ENCODE peak calls at places on chromosome 3, in seven cellular contexts. One of them, this sample, is unnamed.

GRCh38 chr3:128683957-128684356 is 33.3 kb upstream of the RPN1 start:
- DNase-seq in GM19239: no peak
- DNase-seq in AG09319: no peak
- DNase-seq in adipocyte: no peak
- DNase-seq in skeletal muscle cell: no peak
- DNase-seq in transverse colon: no peak
- DNase-seq in CD8-positive, alpha-beta memory T cell: no peak
- DNase-seq in this sample: no peak

GRCh38 chr3:146160233-146160963 is 586 bp downstream of the PLOD2 start:
- DNase-seq in GM19239: no peak
- DNase-seq in transverse colon: peak; percentile 66
- DNase-seq in AG09319: no peak
- DNase-seq in skeletal muscle cell: no peak
- DNase-seq in adipocyte: peak; percentile 90
- DNase-seq in CD8-positive, alpha-beta memory T cell: no peak
- DNase-seq in this sample: peak; percentile 86

GRCh38 chr3:46943237-46944187 is 33.0 kb downstream of the CCDC12 start:
- DNase-seq in transverse colon: peak; percentile 69
- DNase-seq in AG09319: no peak
- DNase-seq in CD8-positive, alpha-beta memory T cell: no peak
- DNase-seq in skeletal muscle cell: no peak
- DNase-seq in GM19239: no peak
- DNase-seq in adipocyte: no peak
- DNase-seq in this sample: no peak

GRCh38 chr3:112531358-112531781 is 30.4 kb downstream of the ATG3 start:
- DNase-seq in adipocyte: peak; percentile 80
- DNase-seq in GM19239: no peak
- DNase-seq in skeletal muscle cell: peak; percentile 1
- DNase-seq in AG09319: peak; percentile 4
- DNase-seq in CD8-positive, alpha-beta memory T cell: no peak
- DNase-seq in transverse colon: no peak
- DNase-seq in this sample: peak; percentile 44

GRCh38 chr3:114848643-114849350 is 298.3 kb downstream of the ZBTB20 start:
- DNase-seq in AG09319: no peak
- DNase-seq in skeletal muscle cell: no peak
- DNase-seq in CD8-positive, alpha-beta memory T cell: no peak
- DNase-seq in transverse colon: no peak
- DNase-seq in GM19239: no peak
- DNase-seq in adipocyte: no peak
- DNase-seq in this sample: no peak

GRCh38 chr3:132593241-132593949 is 3.7 kb upstream of the ACKR4 start:
- DNase-seq in adipocyte: peak; percentile 67
- DNase-seq in GM19239: no peak
- DNase-seq in CD8-positive, alpha-beta memory T cell: no peak
- DNase-seq in AG09319: no peak
- DNase-seq in transverse colon: no peak
- DNase-seq in skeletal muscle cell: no peak
- DNase-seq in this sample: no peak

GRCh38 chr3:42673082-42673481 is 12.3 kb upstream of the KLHL40 start:
- DNase-seq in AG09319: no peak
- DNase-seq in GM19239: no peak
- DNase-seq in transverse colon: no peak
- DNase-seq in skeletal muscle cell: no peak
- DNase-seq in CD8-positive, alpha-beta memory T cell: no peak
- DNase-seq in adipocyte: no peak
- DNase-seq in this sample: no peak

GRCh38 chr3:55620361-55621025 is 133.4 kb upstream of the WNT5A start:
- DNase-seq in transverse colon: no peak
- DNase-seq in CD8-positive, alpha-beta memory T cell: no peak
- DNase-seq in skeletal muscle cell: no peak
- DNase-seq in GM19239: no peak
- DNase-seq in adipocyte: peak; percentile 74
- DNase-seq in AG09319: no peak
- DNase-seq in this sample: peak; percentile 63

GRCh38 chr3:32157600-32158264 is 51.3 kb downstream of the GPD1L start:
- DNase-seq in adipocyte: no peak
- DNase-seq in transverse colon: no peak
- DNase-seq in skeletal muscle cell: no peak
- DNase-seq in CD8-positive, alpha-beta memory T cell: no peak
- DNase-seq in GM19239: no peak
- DNase-seq in AG09319: no peak
- DNase-seq in this sample: no peak

GRCh38 chr3:127324080-127324479 is 36.2 kb upstream of the PRR20G start:
- DNase-seq in adipocyte: no peak
- DNase-seq in AG09319: no peak
- DNase-seq in transverse colon: no peak
- DNase-seq in GM19239: no peak
- DNase-seq in CD8-positive, alpha-beta memory T cell: no peak
- DNase-seq in skeletal muscle cell: no peak
- DNase-seq in this sample: no peak

GRCh38 chr3:100396967-100397366 is 3.9 kb downstream of the TOMM70 start:
- DNase-seq in adipocyte: peak; percentile 42
- DNase-seq in transverse colon: no peak
- DNase-seq in AG09319: no peak
- DNase-seq in skeletal muscle cell: no peak
- DNase-seq in CD8-positive, alpha-beta memory T cell: no peak
- DNase-seq in GM19239: no peak
- DNase-seq in this sample: no peak

GRCh38 chr3:11307830-11308432 is 35.7 kb downstream of the ATG7 start:
- DNase-seq in GM19239: no peak
- DNase-seq in skeletal muscle cell: no peak
- DNase-seq in CD8-positive, alpha-beta memory T cell: no peak
- DNase-seq in transverse colon: no peak
- DNase-seq in adipocyte: no peak
- DNase-seq in AG09319: no peak
- DNase-seq in this sample: peak; percentile 65

GRCh38 chr3:23035927-23036640 is 167.0 kb upstream of the UBE2E2 start:
- DNase-seq in transverse colon: peak; percentile 82
- DNase-seq in adipocyte: no peak
- DNase-seq in GM19239: no peak
- DNase-seq in skeletal muscle cell: no peak
- DNase-seq in CD8-positive, alpha-beta memory T cell: no peak
- DNase-seq in AG09319: no peak
- DNase-seq in this sample: no peak

GRCh38 chr3:37072892-37073291 is 79.6 kb downstream of the MLH1 start:
- DNase-seq in AG09319: peak; percentile 31
- DNase-seq in transverse colon: peak; percentile 32
- DNase-seq in CD8-positive, alpha-beta memory T cell: no peak
- DNase-seq in GM19239: no peak
- DNase-seq in adipocyte: peak; percentile 88
- DNase-seq in skeletal muscle cell: peak; percentile 83
- DNase-seq in this sample: peak; percentile 89

GRCh38 chr3:188170461-188171459 is 16.8 kb downstream of the LPP start:
- DNase-seq in CD8-positive, alpha-beta memory T cell: no peak
- DNase-seq in GM19239: no peak
- DNase-seq in AG09319: no peak
- DNase-seq in skeletal muscle cell: no peak
- DNase-seq in adipocyte: no peak
- DNase-seq in transverse colon: no peak
- DNase-seq in this sample: no peak

GRCh38 chr3:30440147-30440604 is 166.2 kb upstream of the TGFBR2 start:
- DNase-seq in CD8-positive, alpha-beta memory T cell: no peak
- DNase-seq in skeletal muscle cell: no peak
- DNase-seq in adipocyte: no peak
- DNase-seq in transverse colon: no peak
- DNase-seq in AG09319: no peak
- DNase-seq in GM19239: no peak
- DNase-seq in this sample: no peak

GRCh38 chr3:150183619-150184425 is 213.1 kb upstream of the PFN2 start:
- DNase-seq in adipocyte: peak; percentile 95
- DNase-seq in CD8-positive, alpha-beta memory T cell: peak; percentile 12
- DNase-seq in GM19239: peak; percentile 24
- DNase-seq in transverse colon: peak; percentile 53
- DNase-seq in AG09319: peak; percentile 49
- DNase-seq in skeletal muscle cell: peak; percentile 47
- DNase-seq in this sample: peak; percentile 80

GRCh38 chr3:130517541-130517940 is 564 bp downstream of the COL6A6 start:
- DNase-seq in CD8-positive, alpha-beta memory T cell: no peak
- DNase-seq in skeletal muscle cell: no peak
- DNase-seq in AG09319: no peak
- DNase-seq in GM19239: no peak
- DNase-seq in adipocyte: no peak
- DNase-seq in transverse colon: no peak
- DNase-seq in this sample: no peak

GRCh38 chr3:43737001-43737440 is 46.3 kb downstream of the ABHD5 start:
- DNase-seq in CD8-positive, alpha-beta memory T cell: no peak
- DNase-seq in adipocyte: no peak
- DNase-seq in transverse colon: no peak
- DNase-seq in AG09319: no peak
- DNase-seq in GM19239: no peak
- DNase-seq in skeletal muscle cell: no peak
- DNase-seq in this sample: no peak

GRCh38 chr3:195892355-195893120 is 15.8 kb downstream of the TNK2 start:
- DNase-seq in adipocyte: peak; percentile 50
- DNase-seq in skeletal muscle cell: peak; percentile 47
- DNase-seq in CD8-positive, alpha-beta memory T cell: no peak
- DNase-seq in transverse colon: peak; percentile 38
- DNase-seq in GM19239: no peak
- DNase-seq in AG09319: no peak
- DNase-seq in this sample: peak; percentile 68

GRCh38 chr3:184567924-184568590 is 6.5 kb downstream of the EPHB3 start:
- DNase-seq in CD8-positive, alpha-beta memory T cell: no peak
- DNase-seq in GM19239: no peak
- DNase-seq in AG09319: no peak
- DNase-seq in adipocyte: no peak
- DNase-seq in transverse colon: no peak
- DNase-seq in skeletal muscle cell: no peak
- DNase-seq in this sample: no peak

GRCh38 chr3:43481325-43481860 is 140.4 kb downstream of the ANO10 start:
- DNase-seq in GM19239: no peak
- DNase-seq in AG09319: no peak
- DNase-seq in skeletal muscle cell: no peak
- DNase-seq in transverse colon: no peak
- DNase-seq in CD8-positive, alpha-beta memory T cell: no peak
- DNase-seq in adipocyte: no peak
- DNase-seq in this sample: no peak

GRCh38 chr3:5021571-5022092 is 42.4 kb downstream of the BHLHE40 start:
- DNase-seq in transverse colon: no peak
- DNase-seq in AG09319: no peak
- DNase-seq in CD8-positive, alpha-beta memory T cell: no peak
- DNase-seq in skeletal muscle cell: peak; percentile 33
- DNase-seq in GM19239: no peak
- DNase-seq in adipocyte: peak; percentile 18
- DNase-seq in this sample: no peak

GRCh38 chr3:102141096-102141912 is 292.0 kb downstream of the NFKBIZ start:
- DNase-seq in adipocyte: peak; percentile 54
- DNase-seq in transverse colon: no peak
- DNase-seq in GM19239: no peak
- DNase-seq in CD8-positive, alpha-beta memory T cell: no peak
- DNase-seq in AG09319: no peak
- DNase-seq in skeletal muscle cell: no peak
- DNase-seq in this sample: peak; percentile 91

This sample was measured in fibroblast of villous mesenchyme.